ENCODE peak calls at places on chromosomes 5 and 9, in five cellular contexts. J is CD8-positive, alpha-beta T cell; Z is cardiac muscle cell; A is neural progenitor cell; E is neuronal stem cell. O is an unnamed sample. For H3K4me1, the result is how much of the 10 kb centered on the place peaks cover.

GRCh38 chr5:138911441-138911840 is 36.3 kb upstream of the LRRTM2 start:
- DNase-seq in A (no peak), J (no peak), Z (no peak), E (no peak), O (no peak)

GRCh38 chr5:61020415-61020814 is 75.4 kb downstream of the NDUFAF2 start:
- DNase-seq in J (no peak), Z (no peak), E (no peak), A (no peak), O (no peak)

GRCh38 chr5:31383734-31384133 is 148.2 kb downstream of the DROSHA start:
- DNase-seq in A (no peak), E (no peak), J (no peak), Z (no peak), O (no peak)

GRCh38 chr5:72478684-72479083 is 28.5 kb downstream of the ZNF366 start:
- DNase-seq in A (no peak), J (no peak), Z (no peak), E (no peak), O (no peak)

GRCh38 chr9:113538131-113538530 is 74.6 kb downstream of the RGS3 start:
- DNase-seq in A (no peak), E (no peak), J (no peak), Z (no peak), O (no peak)

GRCh38 chr5:150584561-150585335 is 55.7 kb upstream of the SYNPO start:
- DNase-seq in Z (no peak), J (no peak), A (no peak), E (no peak), O (no peak)

GRCh38 chr5:2217219-2217618 is 334.5 kb upstream of the IRX4 start:
- DNase-seq in J (no peak), Z (no peak), A (no peak), E (no peak), O (no peak)

GRCh38 chr9:77417570-77417969 is 230.6 kb downstream of the GNA14 start:
- DNase-seq in J (no peak), E (no peak), Z (no peak), A (no peak), O (no peak)

GRCh38 chr5:80554646-80555045 is 15.4 kb downstream of the ANKRD34B start:
- DNase-seq in Z (no peak), A (no peak), E (no peak), J (no peak), O (no peak)

DNA sequence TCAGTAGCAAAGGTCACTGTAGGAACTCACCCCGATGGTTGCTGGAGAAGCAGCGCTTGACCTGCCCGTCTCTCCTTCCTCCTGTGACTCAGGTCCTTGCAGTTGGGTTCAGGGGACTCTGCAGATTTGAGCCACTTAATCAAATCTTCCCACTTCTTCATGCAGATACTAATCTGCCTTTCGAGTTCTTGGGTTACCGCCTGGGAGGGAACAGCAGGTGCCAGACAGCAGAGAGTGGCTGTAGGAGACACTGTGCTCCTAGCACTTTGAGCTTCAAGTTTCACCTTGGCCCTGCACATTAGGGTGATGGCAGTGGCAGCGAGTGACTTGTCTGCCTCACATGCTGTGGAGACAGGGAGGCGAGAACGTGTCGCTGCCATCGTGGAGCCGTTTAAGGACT is 478.3 kb downstream of the PSAT1 start:
- DNase-seq in J (no peak), E (no peak), Z (peak), A (no peak), O (no peak)
- H3K27ac ChIP-seq in J (no peak), E (no peak), Z (no peak), A (no peak), O (no peak)

GRCh38 chr5:158195811-158196210 is 336.9 kb upstream of the CLINT1 start:
- DNase-seq in E (no peak), Z (no peak), A (no peak), J (no peak), O (no peak)
- H3K4me1 ChIP-seq in E (under half), Z (under half), A (under half), J (under half), O (under half)

GRCh38 chr5:95110112-95110511 is 174.8 kb downstream of the MCTP1 start:
- DNase-seq in J (no peak), E (no peak), A (no peak), Z (no peak), O (no peak)

GRCh38 chr5:95111141-95111540 is 173.8 kb downstream of the MCTP1 start:
- DNase-seq in E (no peak), A (no peak), J (no peak), Z (no peak), O (no peak)

GRCh38 chr5:95114305-95114704 is 170.6 kb downstream of the MCTP1 start:
- DNase-seq in J (no peak), E (no peak), A (no peak), Z (no peak), O (no peak)

GRCh38 chr5:95114902-95115301 is 170.0 kb downstream of the MCTP1 start:
- DNase-seq in A (no peak), J (no peak), E (no peak), Z (no peak), O (no peak)

GRCh38 chr5:95113489-95113888 is 171.4 kb downstream of the MCTP1 start:
- DNase-seq in E (no peak), J (no peak), A (peak), Z (peak), O (no peak)
- H3K27ac ChIP-seq in E (no peak), J (no peak), A (no peak), Z (peak), O (no peak)

GRCh38 chr9:136620441-136621018 is 42.2 kb upstream of the EGFL7 start:
- DNase-seq in J (no peak), E (no peak), Z (no peak), A (no peak), O (peak)
- H3K4me1 ChIP-seq in J (under half), E (under half), Z (under half), A (under half), O (under half)

GRCh38 chr9:128093016-128093415 is 25.0 kb downstream of the SLC25A25 start:
- DNase-seq in A (no peak), Z (no peak), E (no peak), J (no peak), O (no peak)

GRCh38 chr9:128091571-128091970 is 23.5 kb downstream of the SLC25A25 start:
- DNase-seq in J (no peak), E (no peak), A (no peak), Z (no peak), O (no peak)

GRCh38 chr9:128092199-128092977 is 24.4 kb downstream of the SLC25A25 start:
- DNase-seq in Z (no peak), E (no peak), J (no peak), A (no peak), O (no peak)

GRCh38 chr9:128088253-128088945 is 20.4 kb downstream of the SLC25A25 start:
- DNase-seq in Z (no peak), E (no peak), A (no peak), J (no peak), O (no peak)

GRCh38 chr9:128091144-128091543 is 23.1 kb downstream of the SLC25A25 start:
- DNase-seq in A (no peak), Z (peak), J (no peak), E (no peak), O (peak)
- H3K27ac ChIP-seq in A (no peak), Z (peak), J (no peak), E (no peak), O (peak)

DNA sequence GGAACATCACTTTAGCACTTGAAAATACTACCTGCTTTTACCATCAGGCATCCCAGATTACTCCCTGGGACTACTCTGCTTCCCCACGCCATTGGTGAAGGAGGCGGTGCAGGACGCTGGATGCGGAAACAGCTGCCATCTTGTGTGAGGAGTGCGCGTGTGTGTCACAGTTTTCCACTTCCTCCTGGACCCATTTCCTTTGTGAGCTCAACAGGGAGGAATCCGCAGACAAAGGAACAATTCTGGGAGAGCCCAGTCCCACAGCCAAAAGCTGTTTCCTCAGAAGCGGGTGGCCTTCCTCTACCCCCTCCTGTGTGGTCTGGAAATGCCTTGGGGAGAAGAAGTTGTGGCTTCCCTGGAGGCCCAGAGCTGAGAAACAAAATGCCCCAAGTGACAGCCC is 16.8 kb downstream of the AFAP1L1 start:
- DNase-seq in J (no peak), A (no peak), E (no peak), Z (no peak), O (peak)
- H3K4me1 ChIP-seq in J (under half), A (under half), E (under half), Z (under half), O (half or more)